ENCODE peak calls at places on chromosomes 5 and 9, in ten cellular contexts. X is pulmonary artery endothelial cell; L is fibroblast of mammary gland; Q is stimulated activated naive CD8-positive, alpha-beta T cell treated with anti-CD3 and anti-CD28 coated beads, Interleukin-15, amount 100 ng/mL, for 72 hours; I is activated gamma-delta T cell treated with anti-CD3 and anti-CD28 coated beads, Interleukin-2, amount 50 U/mL, for 16 hours; T is nucleus accumbens; G is left lobe of liver; K is NCI-H69; R is T-helper 9 cell; C is right lobe of liver. S is an unnamed sample.

GRCh38 chr5:16773990-16774389 is 157.2 kb upstream of the RETREG1 start:
- DNase-seq in T (no peak), L (peak), R (no peak), K (peak), G (no peak), I (no peak), X (no peak), Q (no peak), C (no peak), S (peak)

GRCh38 chr5:143329843-143330242 is 73.6 kb downstream of the NR3C1 start:
- DNase-seq in T (no peak), Q (no peak), C (no peak), R (no peak), K (no peak), L (no peak), G (no peak), X (no peak), I (no peak), S (no peak)

GRCh38 chr5:139488269-139488668 is 5.7 kb upstream of the STING1 start:
- DNase-seq in C (no peak), T (no peak), R (no peak), X (no peak), Q (no peak), K (no peak), L (no peak), G (no peak), I (no peak), S (no peak)

GRCh38 chr5:95812100-95812472 is 10.4 kb downstream of the GLRX start:
- DNase-seq in I (no peak), R (no peak), T (no peak), Q (peak), K (no peak), X (no peak), C (no peak), G (no peak), L (peak), S (no peak)

GRCh38 chr9:116087751-116088194 is 65.8 kb upstream of the PAPPA start:
- DNase-seq in I (no peak), K (peak), L (peak), X (no peak), R (no peak), T (no peak), G (no peak), C (no peak), Q (no peak), S (no peak)

GRCh38 chr5:1929108-1929991 is 46.6 kb upstream of the IRX4 start:
- DNase-seq in L (no peak), R (no peak), C (no peak), K (no peak), Q (no peak), G (no peak), T (no peak), X (no peak), I (no peak), S (no peak)

GRCh38 chr9:115144706-115145105 is 26.7 kb upstream of the TNC start:
- DNase-seq in I (no peak), G (no peak), K (peak), L (peak), Q (no peak), X (no peak), C (no peak), T (no peak), R (no peak), S (no peak)

GRCh38 chr5:15790446-15791005 is 290.5 kb downstream of the FBXL7 start:
- DNase-seq in T (no peak), K (no peak), C (no peak), I (no peak), X (no peak), L (no peak), Q (no peak), G (no peak), R (no peak), S (no peak)

GRCh38 chr9:138101444-138102234 is 224.1 kb downstream of the CACNA1B start:
- DNase-seq in C (peak), G (peak), R (no peak), X (no peak), Q (peak), K (no peak), I (no peak), T (no peak), L (no peak), S (no peak)

GRCh38 chr5:65480306-65480865 is 1.3 kb downstream of the ADAMTS6 start:
- DNase-seq in G (peak), R (peak), C (peak), K (peak), X (no peak), Q (no peak), T (peak), I (no peak), L (peak), S (peak)

GRCh38 chr5:1000329-1000728 is 8.3 kb upstream of the NKD2 start:
- DNase-seq in R (no peak), I (no peak), K (no peak), L (no peak), C (no peak), G (peak), Q (no peak), T (no peak), X (no peak), S (no peak)

GRCh38 chr5:116574682-116575634 is at the start of gene SEMA6A:
- DNase-seq in X (peak), L (peak), R (no peak), Q (peak), C (peak), K (peak), I (no peak), G (peak), T (peak), S (peak)

GRCh38 chr9:137295313-137296213 is 6.5 kb downstream of the NRARP start:
- DNase-seq in I (peak), T (no peak), C (no peak), X (no peak), L (no peak), Q (peak), R (peak), G (no peak), K (peak), S (peak)

GRCh38 chr5:6576861-6577501 is 55.9 kb downstream of the NSUN2 start:
- DNase-seq in G (peak), C (no peak), Q (no peak), I (no peak), L (peak), T (no peak), K (peak), X (peak), R (no peak), S (peak)

GRCh38 chr5:78677777-78678668 is 29.5 kb upstream of the LHFPL2 start:
- DNase-seq in I (no peak), K (no peak), X (no peak), C (no peak), T (no peak), L (peak), R (no peak), Q (no peak), G (no peak), S (no peak)

GRCh38 chr9:118577121-118577520 is 792.1 kb downstream of the BRINP1 start:
- DNase-seq in T (no peak), L (peak), K (no peak), G (no peak), Q (no peak), C (no peak), R (no peak), X (peak), I (no peak), S (no peak)

S was measured in retina.